ENCODE peak calls at places on chromosomes 16 and 17, in nine cellular contexts. M, E, Z, V, P, A, C, W and L are unnamed samples.

GRCh38 chr17:10716218-10716617 is 13.6 kb downstream of the TMEM220 start:
- DNase-seq in M (no peak), E (no peak), Z (no peak), V (no peak), P (no peak), A (no peak), C (no peak), W (no peak), L (no peak)

GRCh38 chr17:34797724-34798123 is 163.5 kb downstream of the CCT6B start:
- DNase-seq in M (no peak), E (peak), Z (peak), V (peak), P (peak), A (no peak), C (no peak), W (peak), L (no peak)

GRCh38 chr16:10868562-10869469 is 8.2 kb upstream of the CIITA start:
- DNase-seq in M (peak), E (no peak), Z (peak), V (no peak), P (no peak), A (peak), C (peak), W (peak), L (no peak)

GRCh38 chr16:62741692-62742091 is 705.5 kb upstream of the CDH8 start:
- DNase-seq in M (no peak), E (no peak), Z (no peak), V (no peak), P (no peak), A (no peak), C (no peak), W (peak), L (no peak)

GRCh38 chr17:27623578-27623977 is 7.4 kb upstream of the LGALS9 start:
- DNase-seq in M (no peak), E (no peak), Z (no peak), V (no peak), P (no peak), A (peak), C (no peak), W (no peak), L (no peak)

GRCh38 chr17:59443106-59443505 is 111.7 kb downstream of the YPEL2 start:
- DNase-seq in M (no peak), E (no peak), Z (no peak), V (no peak), P (no peak), A (no peak), C (no peak), W (no peak), L (no peak)

GRCh38 chr17:42116705-42117396 is 4.3 kb downstream of the KAT2A start:
- DNase-seq in M (peak), E (peak), Z (peak), V (peak), P (peak), A (peak), C (peak), W (peak), L (peak)

GRCh38 chr16:23508589-23509440 is 1.5 kb downstream of the GGA2 start:
- DNase-seq in M (no peak), E (peak), Z (peak), V (no peak), P (no peak), A (no peak), C (no peak), W (peak), L (no peak)

GRCh38 chr16:68608330-68608729 is 36.8 kb upstream of the CDH3 start:
- DNase-seq in M (no peak), E (no peak), Z (no peak), V (no peak), P (no peak), A (no peak), C (no peak), W (no peak), L (no peak)

GRCh38 chr17:70484050-70484449 is 314.7 kb downstream of the KCNJ2 start:
- DNase-seq in M (no peak), E (no peak), Z (no peak), V (no peak), P (no peak), A (no peak), C (no peak), W (no peak), L (no peak)

GRCh38 chr16:10668322-10669045 is 26.2 kb downstream of the TEKT5 start:
- DNase-seq in M (no peak), E (peak), Z (peak), V (no peak), P (peak), A (no peak), C (no peak), W (peak), L (no peak)

GRCh38 chr16:5062790-5063765 is 2.7 kb downstream of the C16orf89 start:
- DNase-seq in M (peak), E (peak), Z (peak), V (no peak), P (no peak), A (no peak), C (no peak), W (peak), L (no peak)

GRCh38 chr17:29892201-29892600 is 37.8 kb downstream of the SSH2 start:
- DNase-seq in M (no peak), E (no peak), Z (no peak), V (no peak), P (no peak), A (no peak), C (no peak), W (no peak), L (no peak)

GRCh38 chr16:13036600-13036999 is 135.2 kb downstream of the SHISA9 start:
- DNase-seq in M (no peak), E (peak), Z (peak), V (peak), P (peak), A (no peak), C (no peak), W (peak), L (no peak)

GRCh38 chr16:69318911-69319289 is 7.8 kb downstream of the VPS4A start:
- DNase-seq in M (no peak), E (no peak), Z (no peak), V (no peak), P (no peak), A (no peak), C (peak), W (no peak), L (no peak)

GRCh38 chr17:69175812-69176517 is 34.3 kb upstream of the ABCA6 start:
- DNase-seq in M (no peak), E (no peak), Z (peak), V (no peak), P (peak), A (no peak), C (no peak), W (no peak), L (no peak)

GRCh38 chr17:6365187-6365943 is 69.6 kb downstream of the AIPL1 start:
- DNase-seq in M (no peak), E (no peak), Z (peak), V (no peak), P (peak), A (no peak), C (no peak), W (no peak), L (peak)

GRCh38 chr16:74035816-74036215 is 260.8 kb upstream of the PSMD7 start:
- DNase-seq in M (no peak), E (peak), Z (peak), V (no peak), P (peak), A (no peak), C (no peak), W (peak), L (no peak)

GRCh38 chr17:61397086-61397842 is 2.4 kb upstream of the TBX2 start:
- DNase-seq in M (no peak), E (peak), Z (no peak), V (no peak), P (peak), A (peak), C (no peak), W (no peak), L (no peak)

GRCh38 chr16:67236551-67237395 is 9.8 kb downstream of the TMEM208 start:
- DNase-seq in M (no peak), E (peak), Z (peak), V (peak), P (peak), A (peak), C (peak), W (peak), L (no peak)

GRCh38 chr17:15384142-15384803 is 42.9 kb upstream of the TEKT3 start:
- DNase-seq in M (no peak), E (no peak), Z (no peak), V (no peak), P (peak), A (peak), C (peak), W (no peak), L (peak)

GRCh38 chr16:81758376-81758775 is 20.7 kb upstream of the PLCG2 start:
- DNase-seq in M (no peak), E (no peak), Z (peak), V (no peak), P (peak), A (no peak), C (no peak), W (no peak), L (no peak)

GRCh38 chr16:53781023-53781605 is 77.2 kb downstream of the FTO start:
- DNase-seq in M (no peak), E (no peak), Z (no peak), V (no peak), P (peak), A (no peak), C (no peak), W (no peak), L (no peak)

GRCh38 chr17:8188408-8188839 is 1.6 kb downstream of the BORCS6 start:
- DNase-seq in M (peak), E (no peak), Z (no peak), V (peak), P (no peak), A (no peak), C (no peak), W (no peak), L (peak)

GRCh38 chr17:81315170-81315884 is 20.2 kb upstream of the SLC38A10 start:
- DNase-seq in M (no peak), E (no peak), Z (no peak), V (no peak), P (no peak), A (no peak), C (no peak), W (no peak), L (no peak)

GRCh38 chr17:50196036-50196435 is 5.4 kb downstream of the COL1A1 start:
- DNase-seq in M (no peak), E (no peak), Z (no peak), V (no peak), P (peak), A (peak), C (no peak), W (no peak), L (no peak)

GRCh38 chr17:47316316-47316715 is 7.4 kb upstream of the EFCAB13 start:
- DNase-seq in M (no peak), E (no peak), Z (no peak), V (no peak), P (peak), A (no peak), C (no peak), W (no peak), L (no peak)

GRCh38 chr17:41754066-41754465 is 19.6 kb upstream of the HAP1 start:
- DNase-seq in M (no peak), E (no peak), Z (no peak), V (no peak), P (no peak), A (no peak), C (no peak), W (no peak), L (no peak)

GRCh38 chr17:75130632-75131277 is 787 bp downstream of the NT5C start:
- DNase-seq in M (peak), E (peak), Z (peak), V (peak), P (peak), A (peak), C (no peak), W (peak), L (no peak)

GRCh38 chr16:56192971-56193936 is 2.0 kb downstream of the GNAO1 start:
- DNase-seq in M (no peak), E (peak), Z (no peak), V (no peak), P (no peak), A (no peak), C (no peak), W (no peak), L (no peak)

GRCh38 chr16:88772871-88773811 is 11.9 kb downstream of the PIEZO1 start:
- DNase-seq in M (peak), E (peak), Z (no peak), V (no peak), P (peak), A (peak), C (peak), W (no peak), L (no peak)

GRCh38 chr16:70460737-70461261 is 6.4 kb downstream of the FCSK start:
- DNase-seq in M (no peak), E (no peak), Z (no peak), V (no peak), P (peak), A (no peak), C (no peak), W (peak), L (no peak)

GRCh38 chr16:72787130-72787518 is 260.8 kb downstream of the ZFHX3 start:
- DNase-seq in M (no peak), E (peak), Z (no peak), V (no peak), P (no peak), A (no peak), C (no peak), W (no peak), L (no peak)

GRCh38 chr16:85183564-85183963 is 71.3 kb upstream of the CIBAR2 start:
- DNase-seq in M (no peak), E (no peak), Z (no peak), V (no peak), P (no peak), A (no peak), C (no peak), W (no peak), L (no peak)

GRCh38 chr16:85187002-85187401 is 74.7 kb upstream of the CIBAR2 start:
- DNase-seq in M (no peak), E (peak), Z (no peak), V (no peak), P (peak), A (no peak), C (no peak), W (no peak), L (no peak)

GRCh38 chr16:85184404-85184803 is 72.1 kb upstream of the CIBAR2 start:
- DNase-seq in M (no peak), E (no peak), Z (no peak), V (no peak), P (no peak), A (no peak), C (no peak), W (no peak), L (no peak)

GRCh38 chr16:85185701-85186100 is 73.4 kb upstream of the CIBAR2 start:
- DNase-seq in M (no peak), E (no peak), Z (no peak), V (no peak), P (no peak), A (no peak), C (no peak), W (no peak), L (no peak)

GRCh38 chr16:85185281-85185680 is 73.0 kb upstream of the CIBAR2 start:
- DNase-seq in M (no peak), E (no peak), Z (no peak), V (no peak), P (no peak), A (no peak), C (no peak), W (no peak), L (no peak)
- H3K4me3 ChIP-seq in M (no peak), E (no peak), Z (no peak), V (no peak), P (no peak), A (no peak), C (no peak), W (no peak), L (no peak)

GRCh38 chr16:1533443-1533951 is at the start of gene TMEM204:
- DNase-seq in M (no peak), E (no peak), Z (no peak), V (peak), P (peak), A (peak), C (peak), W (peak), L (no peak)
- H3K4me3 ChIP-seq in M (peak), E (no peak), Z (no peak), V (peak), P (peak), A (peak), C (peak), W (no peak), L (peak)

DNA sequence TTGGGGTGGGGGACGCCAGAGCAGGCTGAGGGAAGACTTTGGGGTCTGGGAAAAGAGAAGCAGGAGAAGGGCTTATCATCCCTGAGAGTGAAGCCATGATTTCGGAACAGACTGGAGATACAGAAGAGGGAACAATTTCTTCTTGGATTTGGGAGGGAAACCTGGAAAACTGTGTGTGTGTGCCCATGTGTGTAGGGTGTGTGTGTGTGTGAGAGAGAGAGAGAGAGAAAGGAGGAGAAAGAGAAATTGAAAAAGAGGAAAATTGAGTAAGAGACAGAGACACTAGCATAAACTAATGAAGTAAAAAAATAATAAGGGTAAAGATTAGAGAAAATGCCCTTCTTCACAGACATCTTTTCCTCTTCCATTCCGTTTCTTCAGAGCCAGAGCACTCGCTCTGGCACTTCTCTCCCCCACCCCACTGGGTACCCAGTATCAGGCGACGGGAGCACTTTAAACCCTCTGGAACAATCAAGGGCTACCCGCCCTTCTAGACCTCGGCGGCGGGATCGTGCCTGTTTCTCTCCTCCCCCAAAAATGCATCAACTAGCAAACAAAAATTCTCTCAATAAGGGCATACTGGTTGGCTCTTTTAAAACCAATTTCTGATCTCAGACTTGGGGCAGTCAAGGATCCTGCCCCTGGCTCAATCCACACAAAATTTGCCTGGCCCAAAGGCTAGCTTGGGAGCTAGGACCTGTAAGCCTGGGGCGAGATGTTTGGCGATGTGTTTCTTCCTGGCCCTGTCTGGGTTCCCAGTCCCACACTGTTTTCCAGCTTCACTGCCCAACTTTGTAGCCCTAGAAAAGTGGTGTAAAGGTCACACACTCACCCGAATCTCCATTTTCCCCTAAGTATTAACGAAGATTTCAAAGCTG is 14.1 kb upstream of the HOXB2 start:
- DNase-seq in M (no peak), E (no peak), Z (no peak), V (no peak), P (no peak), A (no peak), C (no peak), W (no peak), L (no peak)
- H3K4me3 ChIP-seq in M (no peak), E (no peak), Z (no peak), V (no peak), P (peak), A (no peak), C (no peak), W (no peak), L (peak)

GRCh38 chr17:65743313-65743665 is 181.8 kb upstream of the AXIN2 start:
- DNase-seq in M (no peak), E (no peak), Z (no peak), V (no peak), P (peak), A (no peak), C (no peak), W (no peak), L (no peak)
- H3K4me3 ChIP-seq in M (no peak), E (no peak), Z (no peak), V (no peak), P (no peak), A (no peak), C (no peak), W (no peak), L (no peak)